ENCODE peak calls at places on chromosomes 5 and 9, in four cellular contexts. F is H1, X is GM12878, A is GM12891. M is an unnamed sample.

GRCh38 chr9:136326061-136326776 is 1.1 kb upstream of the GPSM1 start:
- DNase-seq in X (no peak), A (no peak), F (peak; percentile 64), M (no peak)

GRCh38 chr5:153159611-153160010 is 330.9 kb upstream of the GRIA1 start:
- DNase-seq in X (no peak), F (no peak), A (no peak), M (no peak)

GRCh38 chr5:6632324-6632930 is 417 bp downstream of the NSUN2 start:
- DNase-seq in X (no peak), F (no peak), A (no peak), M (no peak)

GRCh38 chr5:44942524-44943001 is 133.8 kb downstream of the MRPS30 start:
- DNase-seq in X (no peak), A (no peak), F (no peak), M (no peak)

GRCh38 chr9:87515086-87515485 is 17.4 kb downstream of the DAPK1 start:
- DNase-seq in A (no peak), X (no peak), F (no peak), M (no peak)

GRCh38 chr5:180652346-180652745 is 2.9 kb upstream of the FLT4 start:
- DNase-seq in X (no peak), F (no peak), A (no peak), M (no peak)

GRCh38 chr5:16578474-16578883 is 38.3 kb downstream of the RETREG1 start:
- DNase-seq in F (no peak), A (no peak), X (no peak), M (no peak)

GRCh38 chr9:85040806-85041575 is 371.5 kb downstream of the NTRK2 start:
- DNase-seq in X (no peak), A (no peak), F (no peak), M (no peak)

DNA sequence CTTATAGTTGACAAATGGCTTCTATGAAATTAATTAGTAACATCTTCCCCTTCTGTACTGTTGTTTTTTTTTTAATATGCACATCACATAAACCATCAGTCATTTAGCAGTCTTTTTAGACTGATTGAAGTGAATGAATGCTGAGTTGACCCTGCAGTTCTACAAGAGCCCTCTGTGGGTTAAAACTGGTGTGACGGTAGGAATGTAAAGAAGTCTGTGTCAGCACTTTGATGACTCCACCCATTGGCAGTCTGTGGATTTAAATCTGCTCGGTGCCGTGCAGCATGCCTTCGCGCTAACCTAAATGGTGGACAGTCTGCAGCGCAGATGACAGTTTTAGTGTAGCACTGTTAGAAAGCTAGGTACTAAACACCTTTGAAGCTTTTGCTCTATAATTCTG is 3.1 kb downstream of the GTF3C4 start:
- DNase-seq in F (no peak), A (no peak), X (no peak), M (no peak)
- TF ChIP-seq TAF1 in F (no peak), A (no peak), X (no peak), M (no peak)

DNA sequence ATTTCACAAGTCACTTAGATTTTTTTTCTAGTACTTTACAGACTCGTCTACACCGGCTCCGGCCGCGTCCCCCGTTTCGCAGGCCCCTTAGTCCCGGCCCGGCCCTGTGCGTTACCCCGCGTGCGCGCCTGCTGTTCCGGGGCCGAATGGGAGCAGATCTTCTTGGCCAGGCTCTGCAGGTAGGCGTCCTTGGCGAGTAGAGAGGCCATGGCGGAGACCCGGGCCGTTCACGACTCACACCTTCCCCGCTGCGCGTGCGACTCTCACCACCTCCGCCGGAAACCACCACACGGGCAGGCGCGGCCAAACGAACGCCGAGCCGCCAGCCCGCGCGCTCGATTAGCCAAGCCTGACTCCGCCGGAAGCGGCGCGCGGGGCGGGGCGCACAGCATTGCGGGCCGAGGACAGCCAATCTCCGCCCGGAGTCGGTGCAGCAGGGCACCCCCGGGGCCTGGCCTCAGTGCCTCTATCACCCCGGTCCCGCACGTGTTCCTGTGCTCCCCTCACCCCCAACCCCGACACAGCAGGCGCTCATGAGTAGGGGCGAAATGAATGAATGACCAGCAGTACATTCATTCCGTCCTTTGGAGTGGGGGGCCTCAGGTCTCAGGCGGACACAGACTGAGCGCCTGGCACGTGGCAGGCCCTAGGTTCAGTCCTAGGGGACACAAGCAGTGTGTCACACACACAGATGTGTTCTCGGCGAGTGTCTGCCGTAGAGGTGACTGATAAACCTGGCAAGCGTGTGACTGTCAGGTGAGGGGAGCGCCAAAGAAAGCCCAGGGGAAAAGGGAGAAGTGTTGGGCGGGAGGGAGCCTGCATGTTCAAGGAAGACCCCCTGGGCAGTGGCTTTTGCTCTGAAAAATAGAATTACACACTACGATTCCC is at the start of gene SURF6:
- DNase-seq in F (peak; percentile 92), A (peak; percentile 94), X (peak; percentile 69), M (peak; percentile 93)
- TF ChIP-seq POLR2A in F (peak; percentile 82), A (peak; percentile 70), X (peak; percentile 90), M (peak; percentile 87)

GRCh38 chr9:19788152-19788551 is 685 bp downstream of the SLC24A2 start:
- DNase-seq in F (peak; percentile 69), X (no peak), A (no peak), M (no peak)
- TF ChIP-seq POLR2AphosphoS5 in F (no peak), X (no peak), A (no peak), M (no peak)

DNA sequence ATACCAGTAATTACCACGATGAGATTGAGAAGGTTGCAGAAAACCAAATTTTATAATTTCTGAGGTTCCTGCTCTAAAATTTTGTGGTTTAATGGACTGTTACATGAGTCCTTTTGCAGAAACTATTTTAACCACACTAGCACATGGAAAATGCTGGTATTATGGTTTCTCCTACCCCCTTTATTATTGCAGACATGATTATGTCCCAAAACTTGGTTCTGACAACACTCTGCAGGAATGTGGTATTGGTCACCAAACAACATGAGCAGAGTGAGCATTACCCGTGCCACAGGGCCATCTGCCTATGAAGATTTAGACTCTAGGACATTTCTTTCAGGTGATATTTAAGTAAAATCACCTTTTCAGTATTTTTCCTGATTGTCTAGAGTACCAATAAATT is 2.8 kb upstream of the ECM2 start:
- DNase-seq in F (no peak), X (no peak), A (no peak), M (no peak)
- TF ChIP-seq TAF1 in F (no peak), X (no peak), A (no peak), M (no peak)

GRCh38 chr5:32724526-32724925 is 13.4 kb downstream of the NPR3 start:
- DNase-seq in X (no peak), F (no peak), A (no peak), M (no peak)

GRCh38 chr5:32725994-32726659 is 15.0 kb downstream of the NPR3 start:
- DNase-seq in F (no peak), X (no peak), A (no peak), M (no peak)

GRCh38 chr5:32720295-32720694 is 9.2 kb downstream of the NPR3 start:
- DNase-seq in X (no peak), F (no peak), A (no peak), M (no peak)

DNA sequence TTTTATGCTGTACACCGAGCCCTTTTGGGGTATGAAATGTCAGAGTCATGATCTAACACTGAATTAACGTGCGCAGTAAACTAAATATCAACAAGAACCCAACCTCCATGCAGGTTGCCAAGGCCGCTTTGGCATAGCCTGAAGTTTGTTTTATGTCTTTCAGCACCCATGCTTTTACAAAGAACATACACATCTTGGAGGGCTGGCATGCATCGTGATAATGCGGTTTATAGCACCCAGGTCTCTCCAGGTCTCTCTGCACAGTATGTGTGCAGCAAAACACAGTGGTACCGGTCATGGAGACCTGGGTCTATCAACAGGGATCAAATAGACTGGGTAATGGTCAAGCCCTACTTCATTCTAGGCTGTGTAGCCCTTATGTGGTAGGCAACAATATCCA is 11.8 kb downstream of the NPR3 start:
- DNase-seq in F (no peak), A (no peak), X (no peak), M (no peak)
- TF ChIP-seq POLR2A in F (no peak), A (no peak), X (no peak), M (no peak)

GRCh38 chr9:95107001-95107749 is 210.3 kb downstream of the FANCC start:
- DNase-seq in F (no peak), A (no peak), X (no peak), M (no peak)

GRCh38 chr9:95104966-95105365 is 212.5 kb downstream of the FANCC start:
- DNase-seq in F (no peak), A (no peak), X (no peak), M (no peak)

GRCh38 chr9:95104088-95104960 is 213.2 kb downstream of the FANCC start:
- DNase-seq in X (no peak), F (no peak), A (no peak), M (no peak)

GRCh38 chr9:95103385-95104087 is 214.0 kb downstream of the FANCC start:
- DNase-seq in F (no peak), A (no peak), X (no peak), M (no peak)

GRCh38 chr9:95105519-95106287 is 211.8 kb downstream of the FANCC start:
- DNase-seq in F (no peak), A (no peak), X (no peak), M (no peak)
- TF ChIP-seq POLR2AphosphoS5 in F (no peak), A (no peak), X (no peak), M (no peak)

DNA sequence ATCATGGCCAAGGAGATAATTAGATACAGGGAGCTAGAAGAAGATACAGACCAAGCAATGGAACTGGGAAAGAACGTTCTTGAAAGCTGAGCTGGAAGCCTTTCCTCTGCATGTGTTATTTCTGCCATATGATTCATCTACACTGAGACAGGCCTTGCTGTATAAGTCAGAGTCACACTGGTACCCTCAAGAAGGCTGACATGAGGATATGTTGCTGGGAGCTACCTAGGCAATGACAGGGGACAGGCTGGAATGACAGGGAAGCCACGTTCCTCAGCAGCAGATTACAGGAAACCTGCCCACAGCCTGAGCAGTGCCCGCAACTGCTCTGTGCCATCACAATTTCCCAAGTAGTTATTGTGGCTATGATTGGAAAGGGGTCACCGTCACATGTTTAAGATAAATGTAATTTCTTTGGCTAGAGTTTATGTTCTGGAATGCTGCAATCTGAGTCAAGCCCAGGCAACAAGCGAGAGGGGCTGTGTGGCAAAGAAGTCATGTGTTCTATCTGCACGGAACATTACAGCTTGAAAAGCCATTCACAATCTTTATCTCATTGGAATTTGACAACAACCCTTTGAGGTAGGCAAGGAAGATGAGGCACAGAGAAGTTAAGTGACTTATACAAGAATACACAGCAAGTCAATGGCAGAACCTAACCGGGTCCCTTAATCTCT is 108.2 kb downstream of the TTLL11 start:
- DNase-seq in F (no peak), X (no peak), A (no peak), M (no peak)
- TF ChIP-seq TAF1 in F (no peak), X (no peak), A (no peak), M (no peak)

DNA sequence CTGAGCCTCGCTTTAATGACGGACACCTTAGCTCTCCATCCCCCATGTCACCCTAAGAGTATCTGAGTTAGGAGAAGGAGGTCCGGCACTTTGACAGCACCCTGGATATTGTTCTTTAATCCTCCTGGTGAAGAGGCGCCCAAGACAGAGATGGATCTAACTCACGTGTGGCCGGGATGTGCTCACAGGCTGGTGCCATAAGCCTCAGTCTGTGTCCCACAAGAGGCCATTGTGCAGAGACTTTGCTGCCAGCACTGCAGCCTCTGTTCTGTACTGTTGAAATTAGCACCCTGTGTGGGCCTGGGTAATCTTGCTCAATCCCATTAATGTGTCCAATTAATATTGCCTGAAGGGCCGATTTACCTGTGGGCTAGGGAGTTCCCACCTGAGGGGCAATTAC is 37.7 kb downstream of the NXNL2 start:
- DNase-seq in A (no peak), X (no peak), F (no peak), M (no peak)
- TF ChIP-seq POLR2A in A (no peak), X (no peak), F (no peak), M (no peak)

DNA sequence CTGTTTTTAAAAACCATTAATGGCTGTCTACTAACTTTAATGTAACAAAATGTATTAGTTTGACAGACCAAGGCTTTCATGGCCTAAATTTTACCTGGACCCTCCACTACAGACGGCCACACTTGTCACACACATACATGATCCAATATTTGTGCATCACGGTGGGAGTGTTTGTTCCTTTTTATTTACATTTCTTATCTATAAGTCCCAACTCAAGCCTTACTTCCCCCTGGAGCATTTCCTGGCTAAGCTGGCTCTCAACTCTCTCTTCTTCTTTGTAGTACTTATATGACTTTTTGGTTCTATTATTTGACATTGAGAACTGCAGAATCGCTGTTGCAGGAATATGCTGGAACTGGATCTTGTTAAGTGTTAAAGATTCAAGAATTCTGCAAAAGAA is 534.4 kb downstream of the RAB3C start:
- DNase-seq in F (no peak), X (no peak), A (no peak), M (no peak)
- TF ChIP-seq POLR2AphosphoS5 in F (no peak), X (no peak), A (no peak), M (no peak)